ENCODE peak calls at places on chromosomes 11 and 22, in eight cellular contexts. U, H, R, N, Y, S, J and G are unnamed samples. For H3K9me3, the result is how much of the 10 kb centered on the place peaks cover.

GRCh38 chr11:23123766-23124165 is 263.5 kb upstream of the CCDC179 start:
- DNase-seq in U (no peak), H (no peak), R (no peak), N (no peak), Y (peak), S (no peak), J (no peak), G (no peak)

GRCh38 chr11:113577356-113578163 is 102.4 kb upstream of the DRD2 start:
- DNase-seq in U (no peak), H (no peak), R (no peak), N (no peak), Y (no peak), S (peak), J (no peak), G (no peak)

GRCh38 chr22:37045958-37046357 is 5.6 kb upstream of the KCTD17 start:
- DNase-seq in U (no peak), H (no peak), R (no peak), N (no peak), Y (peak), S (no peak), J (no peak), G (no peak)

GRCh38 chr22:36151006-36151595 is 9.5 kb downstream of the APOL3 start:
- DNase-seq in U (no peak), H (no peak), R (no peak), N (no peak), Y (no peak), S (no peak), J (no peak), G (no peak)

GRCh38 chr11:130478204-130478701 is 29.8 kb downstream of the ADAMTS15 start:
- DNase-seq in U (peak), H (peak), R (no peak), N (no peak), Y (peak), S (peak), J (no peak), G (no peak)

GRCh38 chr11:37710031-37710430 is 1112.0 kb upstream of the RAG2 start:
- DNase-seq in U (no peak), H (no peak), R (no peak), N (no peak), Y (no peak), S (no peak), J (no peak), G (no peak)

GRCh38 chr11:86608251-86608799 is 64.1 kb downstream of the ME3 start:
- DNase-seq in U (no peak), H (peak), R (peak), N (no peak), Y (peak), S (peak), J (no peak), G (no peak)

GRCh38 chr22:35995345-35995744 is 33.3 kb downstream of the RBFOX2 start:
- DNase-seq in U (no peak), H (no peak), R (no peak), N (no peak), Y (no peak), S (no peak), J (no peak), G (no peak)

GRCh38 chr11:128772814-128773213 is 78.9 kb downstream of the FLI1 start:
- DNase-seq in U (no peak), H (peak), R (peak), N (peak), Y (no peak), S (peak), J (peak), G (no peak)

GRCh38 chr22:37674951-37675929 is at the start of gene LGALS1:
- DNase-seq in U (peak), H (peak), R (peak), N (peak), Y (peak), S (peak), J (peak), G (no peak)

GRCh38 chr22:40855104-40855959 is 1.1 kb downstream of the ST13 start:
- DNase-seq in U (no peak), H (no peak), R (no peak), N (no peak), Y (no peak), S (no peak), J (no peak), G (no peak)

GRCh38 chr22:42933783-42934144 is 76.7 kb upstream of the ARFGAP3 start:
- DNase-seq in U (no peak), H (no peak), R (no peak), N (no peak), Y (peak), S (no peak), J (no peak), G (no peak)

GRCh38 chr11:70029115-70029830 is 48.8 kb upstream of the ANO1 start:
- DNase-seq in U (no peak), H (no peak), R (no peak), N (no peak), Y (no peak), S (no peak), J (peak), G (no peak)

GRCh38 chr11:125942771-125943428 is 2.9 kb upstream of the VSIG10L2 start:
- DNase-seq in U (no peak), H (no peak), R (peak), N (no peak), Y (no peak), S (no peak), J (no peak), G (no peak)

GRCh38 chr22:35140879-35141745 is 75.2 kb downstream of the ISX start:
- DNase-seq in U (no peak), H (no peak), R (no peak), N (no peak), Y (no peak), S (peak), J (peak), G (no peak)

GRCh38 chr22:24507742-24508141 is 12.6 kb downstream of the UPB1 start:
- DNase-seq in U (no peak), H (no peak), R (no peak), N (no peak), Y (no peak), S (no peak), J (no peak), G (no peak)

GRCh38 chr22:37675930-37676571 is 615 bp downstream of the LGALS1 start:
- DNase-seq in U (no peak), H (peak), R (peak), N (no peak), Y (peak), S (peak), J (no peak), G (no peak)

GRCh38 chr11:69947772-69948255 is 128.6 kb upstream of the FGF3 start:
- DNase-seq in U (no peak), H (no peak), R (peak), N (peak), Y (no peak), S (no peak), J (peak), G (no peak)

GRCh38 chr11:66211100-66211499 is 57.3 kb upstream of the RAB1B start:
- DNase-seq in U (no peak), H (no peak), R (no peak), N (no peak), Y (no peak), S (no peak), J (no peak), G (no peak)

GRCh38 chr22:46140989-46141928 is 9.1 kb upstream of the PPARA start:
- DNase-seq in U (no peak), H (no peak), R (no peak), N (peak), Y (no peak), S (no peak), J (peak), G (no peak)

GRCh38 chr11:34644669-34645406 is 23.9 kb downstream of the EHF start:
- DNase-seq in U (no peak), H (no peak), R (no peak), N (no peak), Y (peak), S (no peak), J (no peak), G (no peak)

GRCh38 chr11:72483412-72484186 is 49.3 kb upstream of the CLPB start:
- DNase-seq in U (no peak), H (peak), R (no peak), N (no peak), Y (peak), S (no peak), J (no peak), G (no peak)

GRCh38 chr11:126310229-126310991 is 6.5 kb downstream of the DCPS start:
- DNase-seq in U (peak), H (peak), R (peak), N (peak), Y (peak), S (peak), J (peak), G (no peak)

GRCh38 chr11:271316-271715 is 6.9 kb upstream of the NLRP6 start:
- DNase-seq in U (no peak), H (no peak), R (peak), N (no peak), Y (no peak), S (no peak), J (peak), G (no peak)
- H3K9me3 ChIP-seq in U (under half), H (under half), R (under half), N (under half), Y (under half), S (under half), J (under half), G (under half)

DNA sequence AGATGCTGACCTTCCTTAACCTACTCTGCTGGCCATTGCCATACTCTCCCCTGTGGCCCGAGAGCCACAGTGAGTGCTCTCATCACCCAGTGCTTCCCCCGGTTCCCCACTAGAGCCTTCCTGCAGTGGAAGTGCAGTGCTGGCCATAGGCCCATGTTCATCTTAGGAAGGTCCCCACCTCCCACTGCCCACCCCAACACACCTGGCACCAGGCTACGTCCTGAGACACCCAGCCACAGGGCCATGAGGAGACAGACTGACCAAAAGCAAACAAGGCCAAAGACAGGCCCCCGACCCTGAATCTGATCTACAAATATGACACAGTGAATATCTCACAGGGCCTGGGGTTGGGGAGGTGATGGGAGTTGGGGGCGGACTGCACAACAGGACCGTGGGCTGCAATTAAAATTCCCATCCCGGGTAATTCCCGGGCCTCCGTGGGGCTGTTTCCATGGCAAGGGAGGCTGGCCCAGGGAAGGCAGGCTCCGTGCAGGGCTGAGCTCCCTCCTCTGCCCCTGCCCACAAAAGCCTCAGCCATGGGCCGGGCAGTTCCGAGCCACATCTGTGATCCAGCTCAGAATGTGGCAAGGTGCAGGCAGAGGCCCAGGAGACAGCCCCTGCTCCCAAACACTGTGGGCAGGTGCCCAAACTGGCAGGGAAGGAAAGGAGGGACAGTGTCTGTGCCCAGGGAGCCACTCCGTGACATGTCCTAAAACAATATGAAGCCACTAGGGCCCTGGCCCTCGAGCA is 5.1 kb upstream of the CHST1 start:
- DNase-seq in U (no peak), H (no peak), R (no peak), N (no peak), Y (no peak), S (no peak), J (no peak), G (no peak)
- TF ChIP-seq CTCF in U (no peak), H (no peak), R (no peak), N (no peak), Y (no peak), S (no peak), J (no peak), G (no peak)

GRCh38 chr22:49234459-49234858 is 593.2 kb downstream of the BRD1 start:
- DNase-seq in U (no peak), H (no peak), R (no peak), N (no peak), Y (no peak), S (no peak), J (peak), G (no peak)
- H3K9me3 ChIP-seq in U (under half), H (under half), R (under half), N (under half), Y (under half), S (under half), J (under half), G (under half)

GRCh38 chr11:2570211-2570811 is 125.5 kb downstream of the KCNQ1 start:
- DNase-seq in U (no peak), H (no peak), R (peak), N (peak), Y (no peak), S (no peak), J (no peak), G (no peak)
- TF ChIP-seq CTCF in U (no peak), H (no peak), R (no peak), N (no peak), Y (no peak), S (no peak), J (no peak), G (no peak)

DNA sequence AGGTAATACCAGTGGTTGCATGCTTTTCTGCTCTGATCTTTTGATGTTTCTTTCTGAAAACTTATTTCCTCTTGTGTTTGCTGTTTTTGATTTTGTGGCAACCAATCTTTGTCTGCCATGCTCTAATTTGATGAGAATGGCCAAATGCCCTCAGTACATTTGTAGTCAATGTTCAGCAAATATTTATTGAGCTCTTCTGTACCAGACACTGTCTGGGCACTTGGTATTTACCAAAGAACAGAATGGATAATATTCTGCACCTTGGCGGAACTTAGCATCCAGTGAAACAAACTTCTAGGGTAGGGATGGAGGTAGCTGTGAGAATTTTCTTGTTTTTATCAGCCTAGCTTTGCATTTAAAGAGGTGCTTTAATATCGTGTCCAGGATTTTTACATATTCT is 19.6 kb downstream of the PPP6R3 start:
- DNase-seq in U (no peak), H (no peak), R (no peak), N (no peak), Y (no peak), S (no peak), J (no peak), G (no peak)
- H3K9me3 ChIP-seq in U (under half), H (under half), R (under half), N (under half), Y (under half), S (under half), J (under half), G (under half)

GRCh38 chr11:81420668-81421550 is 1312.8 kb downstream of the FAM181B start:
- DNase-seq in U (no peak), H (no peak), R (no peak), N (no peak), Y (no peak), S (no peak), J (no peak), G (no peak)
- TF ChIP-seq CTCF in U (no peak), H (no peak), R (no peak), N (no peak), Y (no peak), S (no peak), J (no peak), G (no peak)